ENCODE peak calls at places on chromosomes 12 and 14, in four cellular contexts. A is K562, W is WTC11, K is HepG2. F is an unnamed sample.

GRCh38 chr12:87234898-87235297 is 794.3 kb downstream of the C12orf50 start:
- DNase-seq in W (no peak), A (no peak), K (no peak), F (no peak)

GRCh38 chr14:77186911-77187648 is 5.5 kb downstream of the TMEM63C start:
- DNase-seq in K (no peak), A (no peak), W (peak), F (peak)

GRCh38 chr14:73058923-73059311 is 583 bp downstream of the RBM25 start:
- DNase-seq in K (peak), A (no peak), W (peak), F (peak)

GRCh38 chr12:116172224-116172849 is 105.2 kb downstream of the MED13L start:
- DNase-seq in K (no peak), A (peak), W (no peak), F (no peak)

GRCh38 chr12:40970320-40970907 is 217.7 kb upstream of the PDZRN4 start:
- DNase-seq in W (no peak), K (peak), A (no peak), F (no peak)

GRCh38 chr12:480831-481230 is 21.1 kb downstream of the B4GALNT3 start:
- DNase-seq in K (no peak), A (no peak), W (no peak), F (no peak)

GRCh38 chr12:96770239-96770780 is 136.7 kb upstream of the NEDD1 start:
- DNase-seq in K (no peak), W (no peak), A (no peak), F (no peak)

GRCh38 chr14:68181395-68182326 is 362.1 kb downstream of the RAD51B start:
- DNase-seq in K (peak), A (no peak), W (no peak), F (peak)

GRCh38 chr12:49049566-49050224 is 10.9 kb downstream of the KMT2D start:
- DNase-seq in W (no peak), A (no peak), K (no peak), F (no peak)

GRCh38 chr14:106442857-106443256 is 916.5 kb downstream of the TMEM121 start:
- DNase-seq in A (no peak), W (no peak), K (no peak), F (no peak)

GRCh38 chr14:23984891-23985607 is 3.7 kb upstream of the DHRS4L2 start:
- DNase-seq in K (peak), W (no peak), A (no peak), F (peak)

GRCh38 chr12:13386269-13387039 is 189.9 kb downstream of the EMP1 start:
- DNase-seq in A (no peak), W (no peak), K (no peak), F (no peak)

GRCh38 chr12:30999723-31000122 is 73.2 kb downstream of the TSPAN11 start:
- DNase-seq in K (no peak), A (no peak), W (no peak), F (no peak)

GRCh38 chr14:96639550-96639949 is 137.4 kb downstream of the PAPOLA start:
- DNase-seq in A (no peak), W (no peak), K (no peak), F (no peak)

GRCh38 chr14:51513933-51514332 is 137.8 kb upstream of the FRMD6 start:
- DNase-seq in W (no peak), K (no peak), A (no peak), F (no peak)

GRCh38 chr12:13175499-13175898 is 21.0 kb upstream of the EMP1 start:
- DNase-seq in A (no peak), K (no peak), W (no peak), F (no peak)

GRCh38 chr12:68189766-68190700 is 30.5 kb upstream of the IFNG start:
- DNase-seq in A (no peak), K (no peak), W (no peak), F (no peak)

GRCh38 chr12:69091447-69092022 is 147.8 kb upstream of the CPSF6 start:
- DNase-seq in W (no peak), A (no peak), K (no peak), F (no peak)

GRCh38 chr14:58646479-58646878 is 8.7 kb downstream of the DACT1 start:
- DNase-seq in K (no peak), A (peak), W (no peak), F (no peak)

GRCh38 chr14:20008156-20008555 is 6.2 kb downstream of the OR4Q2 start:
- DNase-seq in A (no peak), W (no peak), K (no peak), F (no peak)

GRCh38 chr14:72500234-72500838 is 393.6 kb downstream of the DPF3 start:
- DNase-seq in W (no peak), K (no peak), A (no peak), F (no peak)

GRCh38 chr12:118549506-118550109 is 173.3 kb downstream of the SUDS3 start:
- DNase-seq in A (no peak), W (no peak), K (no peak), F (no peak)

GRCh38 chr14:54025661-54026060 is 69.0 kb upstream of the BMP4 start:
- DNase-seq in A (no peak), K (peak), W (peak), F (peak)

GRCh38 chr12:4648499-4649357 is at the start of the genes AKAP3 and NDUFA9:
- DNase-seq in W (peak), K (peak), A (peak), F (peak)

GRCh38 chr14:29311983-29312382 is 545.4 kb downstream of the FOXG1 start:
- DNase-seq in A (no peak), W (no peak), K (no peak), F (no peak)

GRCh38 chr12:102144221-102144620 is 24.2 kb downstream of the PARPBP start:
- DNase-seq in W (no peak), A (no peak), K (no peak), F (no peak)

GRCh38 chr12:27561535-27562350 is 37.7 kb downstream of the PPFIBP1 start:
- DNase-seq in W (no peak), A (no peak), K (no peak), F (peak)

GRCh38 chr14:74655597-74656389 is 43.8 kb upstream of the LTBP2 start:
- DNase-seq in K (no peak), W (no peak), A (no peak), F (no peak)

GRCh38 chr12:103012884-103013283 is 55.4 kb downstream of the ASCL1 start:
- DNase-seq in W (peak), A (no peak), K (no peak), F (no peak)

GRCh38 chr12:92002673-92003382 is 142.8 kb downstream of the BTG1 start:
- DNase-seq in K (peak), W (no peak), A (peak), F (no peak)

GRCh38 chr14:105857223-105857815 is 330.9 kb downstream of the TMEM121 start:
- DNase-seq in A (no peak), W (no peak), K (no peak), F (no peak)

GRCh38 chr14:84006643-84007137 is 1523.3 kb upstream of the FLRT2 start:
- DNase-seq in K (no peak), A (no peak), W (no peak), F (no peak)

GRCh38 chr12:113880993-113881392 is 85.1 kb downstream of the RBM19 start:
- DNase-seq in A (no peak), K (no peak), W (no peak), F (no peak)

GRCh38 chr14:95127531-95127911 is 29.8 kb downstream of the DICER1 start:
- DNase-seq in W (no peak), K (no peak), A (no peak), F (no peak)

GRCh38 chr12:113130457-113131135 is 5.0 kb downstream of the RASAL1 start:
- DNase-seq in A (peak), W (peak), K (peak), F (no peak)

GRCh38 chr12:98002887-98003493 is 512.4 kb upstream of the TMPO start:
- DNase-seq in W (peak), A (peak), K (peak), F (peak)

GRCh38 chr12:122090759-122091535 is 12.4 kb downstream of the MLXIP start:
- DNase-seq in K (no peak), W (no peak), A (no peak), F (no peak)
- TF ChIP-seq HMGXB4 in K (no peak), W (no peak), A (no peak), F (no peak)

GRCh38 chr12:50764861-50765324 is 992 bp downstream of the ATF1 start:
- DNase-seq in W (no peak), K (peak), A (no peak), F (peak)
- TF ChIP-seq NR3C1 in W (no peak), K (no peak), A (no peak), F (no peak)

GRCh38 chr14:104130974-104131651 is 7.3 kb upstream of the KIF26A start:
- DNase-seq in W (peak), A (no peak), K (peak), F (peak)

GRCh38 chr14:104126753-104127152 is 11.6 kb upstream of the KIF26A start:
- DNase-seq in A (no peak), K (no peak), W (no peak), F (no peak)

GRCh38 chr14:104131968-104132732 is 6.2 kb upstream of the KIF26A start:
- DNase-seq in K (no peak), A (no peak), W (no peak), F (no peak)

GRCh38 chr14:104129556-104129955 is 8.8 kb upstream of the KIF26A start:
- DNase-seq in K (no peak), A (no peak), W (no peak), F (no peak)

GRCh38 chr14:104128981-104129380 is 9.4 kb upstream of the KIF26A start:
- DNase-seq in W (no peak), K (no peak), A (no peak), F (no peak)
- TF ChIP-seq HMGXB4 in W (no peak), K (no peak), A (no peak), F (no peak)

GRCh38 chr14:99517643-99518381 is 36.6 kb downstream of the CCNK start:
- DNase-seq in A (no peak), K (no peak), W (no peak), F (no peak)
- TF ChIP-seq NR3C1 in A (no peak), K (no peak), W (no peak), F (no peak)

DNA sequence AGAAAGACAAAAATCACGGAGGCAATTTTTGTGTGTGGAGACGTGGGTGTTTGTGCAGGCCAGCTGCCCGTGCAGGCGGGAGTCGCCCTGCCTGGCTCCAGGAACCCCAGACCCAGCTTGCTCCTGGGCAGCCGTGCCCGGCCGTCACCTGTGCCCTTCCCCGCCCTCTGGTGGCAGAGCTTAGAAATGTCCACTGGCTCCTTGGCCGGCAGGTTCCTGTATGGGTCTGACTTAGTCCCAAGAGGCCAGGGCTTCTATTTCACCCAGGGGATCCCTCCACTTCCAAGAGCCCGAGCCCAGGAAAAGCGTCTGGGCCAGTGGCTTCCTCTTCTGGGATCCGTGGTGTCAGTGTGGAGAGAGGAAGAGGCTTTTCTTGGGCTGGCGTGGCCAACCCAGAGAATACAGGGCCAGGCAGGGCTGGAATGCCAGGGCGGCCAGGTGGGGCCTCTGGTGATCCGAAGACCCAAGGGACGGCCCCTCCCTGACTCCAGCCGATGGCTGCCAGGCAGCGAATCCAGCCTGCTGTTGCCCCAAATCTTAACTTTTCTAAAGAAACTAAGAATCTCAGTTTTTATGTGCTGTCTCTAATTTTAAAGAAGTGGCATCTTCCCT is 120.9 kb downstream of the TMEM132C start:
- DNase-seq in W (no peak), A (peak), K (peak), F (peak)
- TF ChIP-seq HMGXB4 in W (no peak), A (no peak), K (no peak), F (no peak)

DNA sequence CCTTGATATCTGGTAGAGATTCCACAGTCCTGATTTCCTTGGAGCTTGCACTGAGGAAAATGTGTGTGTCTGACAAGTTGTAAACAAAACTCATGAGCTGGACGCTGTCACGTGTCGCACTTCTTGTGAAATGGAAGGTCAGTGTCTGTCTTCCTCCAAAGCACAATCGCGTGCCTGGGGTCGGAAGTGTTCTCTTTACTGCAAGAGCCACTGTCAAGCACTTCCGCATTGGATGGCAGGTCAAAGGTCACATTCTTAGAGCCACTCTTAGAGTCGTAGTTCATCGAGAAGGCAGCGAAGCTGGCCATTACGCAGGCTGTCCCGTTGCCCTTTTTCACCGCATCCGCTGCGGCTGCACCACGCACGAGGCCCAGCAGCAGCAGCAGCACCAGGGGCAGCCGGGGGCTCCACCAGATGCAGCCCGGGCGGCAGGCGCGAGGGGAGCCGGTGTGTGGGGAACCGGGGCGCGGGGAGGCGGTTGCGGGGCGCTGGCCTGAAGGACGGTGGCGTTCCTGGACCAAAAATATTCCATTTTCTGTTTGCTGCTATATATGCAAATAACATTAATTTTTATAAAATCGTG is 45.0 kb downstream of the LRTM2 start:
- DNase-seq in A (no peak), W (no peak), K (no peak), F (no peak)
- TF ChIP-seq NR3C1 in A (no peak), W (no peak), K (no peak), F (no peak)

GRCh38 chr12:53097564-53098353 is at the start of gene IGFBP6:
- DNase-seq in W (peak), K (no peak), A (peak), F (peak)

GRCh38 chr12:53096089-53096741 is 1.3 kb upstream of the IGFBP6 start:
- DNase-seq in A (no peak), W (peak), K (no peak), F (no peak)

GRCh38 chr12:53097207-53097563 is 282 bp upstream of the IGFBP6 start:
- DNase-seq in K (no peak), W (peak), A (no peak), F (no peak)

GRCh38 chr12:53098354-53098981 is 1.0 kb downstream of the IGFBP6 start:
- DNase-seq in A (peak), W (no peak), K (no peak), F (peak)

GRCh38 chr12:53096761-53097160 is 706 bp upstream of the IGFBP6 start:
- DNase-seq in K (no peak), A (no peak), W (no peak), F (no peak)
- TF ChIP-seq HMGXB4 in K (no peak), A (no peak), W (no peak), F (no peak)

F was measured in A549.